ENCODE peak calls at places on chromosomes 7 and 10, in six cellular contexts. One of them, this sample, is unnamed.

GRCh38 chr10:79601939-79602338 is 8.8 kb upstream of the SFTPA1 start:
- DNase-seq in type B pancreatic cell: no peak
- DNase-seq in NCI-H345: no peak
- DNase-seq in HTR-8/SVneo: no peak
- DNase-seq in NCI-H2171 treated with DMSO at 0.1 percent for 48 hours: no peak
- DNase-seq in T-cell: no peak
- DNase-seq in this sample: no peak

GRCh38 chr7:6613706-6614105 is 1.7 kb upstream of the ZNF853 start:
- DNase-seq in type B pancreatic cell: no peak
- DNase-seq in NCI-H345: no peak
- DNase-seq in HTR-8/SVneo: no peak
- DNase-seq in NCI-H2171 treated with DMSO at 0.1 percent for 48 hours: no peak
- DNase-seq in T-cell: no peak
- DNase-seq in this sample: no peak

GRCh38 chr7:92877367-92877766 is 41.0 kb upstream of the CDK6 start:
- DNase-seq in type B pancreatic cell: no peak
- DNase-seq in NCI-H345: no peak
- DNase-seq in HTR-8/SVneo: no peak
- DNase-seq in NCI-H2171 treated with DMSO at 0.1 percent for 48 hours: no peak
- DNase-seq in T-cell: no peak
- DNase-seq in this sample: no peak

GRCh38 chr10:61136151-61136550 is 192.2 kb upstream of the RHOBTB1 start:
- DNase-seq in type B pancreatic cell: no peak
- DNase-seq in NCI-H345: no peak
- DNase-seq in HTR-8/SVneo: peak
- DNase-seq in NCI-H2171 treated with DMSO at 0.1 percent for 48 hours: no peak
- DNase-seq in T-cell: no peak
- DNase-seq in this sample: peak

GRCh38 chr7:81803267-81803666 is 33.4 kb upstream of the HGF start:
- DNase-seq in type B pancreatic cell: no peak
- DNase-seq in NCI-H345: no peak
- DNase-seq in HTR-8/SVneo: no peak
- DNase-seq in NCI-H2171 treated with DMSO at 0.1 percent for 48 hours: peak
- DNase-seq in T-cell: no peak
- DNase-seq in this sample: no peak

GRCh38 chr10:103712146-103712545 is 143.2 kb downstream of the SH3PXD2A start:
- DNase-seq in type B pancreatic cell: no peak
- DNase-seq in NCI-H345: no peak
- DNase-seq in HTR-8/SVneo: no peak
- DNase-seq in NCI-H2171 treated with DMSO at 0.1 percent for 48 hours: no peak
- DNase-seq in T-cell: no peak
- DNase-seq in this sample: no peak

GRCh38 chr7:117698018-117698417 is 175.2 kb downstream of the CTTNBP2 start:
- DNase-seq in type B pancreatic cell: no peak
- DNase-seq in NCI-H345: no peak
- DNase-seq in HTR-8/SVneo: no peak
- DNase-seq in NCI-H2171 treated with DMSO at 0.1 percent for 48 hours: no peak
- DNase-seq in T-cell: no peak
- DNase-seq in this sample: no peak

GRCh38 chr10:9111983-9112382 is 1057.5 kb downstream of the GATA3 start:
- DNase-seq in type B pancreatic cell: no peak
- DNase-seq in NCI-H345: no peak
- DNase-seq in HTR-8/SVneo: no peak
- DNase-seq in NCI-H2171 treated with DMSO at 0.1 percent for 48 hours: no peak
- DNase-seq in T-cell: no peak
- DNase-seq in this sample: no peak

GRCh38 chr10:101132636-101133473 is 1.8 kb downstream of the TLX1 start:
- DNase-seq in type B pancreatic cell: no peak
- DNase-seq in NCI-H345: no peak
- DNase-seq in HTR-8/SVneo: no peak
- DNase-seq in NCI-H2171 treated with DMSO at 0.1 percent for 48 hours: no peak
- DNase-seq in T-cell: no peak
- DNase-seq in this sample: no peak

GRCh38 chr10:120600871-120601644 is 144.0 kb downstream of the PLPP4 start:
- DNase-seq in type B pancreatic cell: no peak
- DNase-seq in NCI-H345: no peak
- DNase-seq in HTR-8/SVneo: no peak
- DNase-seq in NCI-H2171 treated with DMSO at 0.1 percent for 48 hours: no peak
- DNase-seq in T-cell: no peak
- DNase-seq in this sample: no peak

GRCh38 chr7:136086712-136087111 is 109.6 kb upstream of the MTPN start:
- DNase-seq in type B pancreatic cell: no peak
- DNase-seq in NCI-H345: no peak
- DNase-seq in HTR-8/SVneo: peak
- DNase-seq in NCI-H2171 treated with DMSO at 0.1 percent for 48 hours: no peak
- DNase-seq in T-cell: no peak
- DNase-seq in this sample: peak